ENCODE peak calls at places on chromosomes 6 and 20, in eight cellular contexts. One of them, this sample, is unnamed.

GRCh38 chr6:35776364-35777215 is at the start of gene CLPSL2:
- DNase-seq in aorta: no peak
- DNase-seq in effector memory CD4-positive, alpha-beta T cell: no peak
- DNase-seq in naive thymus-derived CD8-positive, alpha-beta T cell: no peak
- DNase-seq in EL: peak
- DNase-seq in stimulated activated naive CD8-positive, alpha-beta T cell treated with anti-CD3 and anti-CD28 coated beads, Interleukin-15, amount 100 ng/mL, for 72 hours: peak
- DNase-seq in substantia nigra: no peak
- DNase-seq in hippocampal formation: no peak
- DNase-seq in this sample: no peak

GRCh38 chr6:124524821-124525220 is 437.4 kb upstream of the RNF217 start:
- DNase-seq in aorta: no peak
- DNase-seq in effector memory CD4-positive, alpha-beta T cell: no peak
- DNase-seq in naive thymus-derived CD8-positive, alpha-beta T cell: no peak
- DNase-seq in EL: no peak
- DNase-seq in stimulated activated naive CD8-positive, alpha-beta T cell treated with anti-CD3 and anti-CD28 coated beads, Interleukin-15, amount 100 ng/mL, for 72 hours: no peak
- DNase-seq in substantia nigra: no peak
- DNase-seq in hippocampal formation: no peak
- DNase-seq in this sample: no peak

GRCh38 chr20:51767867-51768758 is at the start of gene ATP9A:
- DNase-seq in aorta: peak
- DNase-seq in effector memory CD4-positive, alpha-beta T cell: no peak
- DNase-seq in naive thymus-derived CD8-positive, alpha-beta T cell: no peak
- DNase-seq in EL: peak
- DNase-seq in stimulated activated naive CD8-positive, alpha-beta T cell treated with anti-CD3 and anti-CD28 coated beads, Interleukin-15, amount 100 ng/mL, for 72 hours: no peak
- DNase-seq in substantia nigra: peak
- DNase-seq in hippocampal formation: no peak
- DNase-seq in this sample: peak

GRCh38 chr6:91462236-91462635 is 875.4 kb upstream of the MAP3K7 start:
- DNase-seq in aorta: no peak
- DNase-seq in effector memory CD4-positive, alpha-beta T cell: no peak
- DNase-seq in naive thymus-derived CD8-positive, alpha-beta T cell: no peak
- DNase-seq in EL: no peak
- DNase-seq in stimulated activated naive CD8-positive, alpha-beta T cell treated with anti-CD3 and anti-CD28 coated beads, Interleukin-15, amount 100 ng/mL, for 72 hours: no peak
- DNase-seq in substantia nigra: no peak
- DNase-seq in hippocampal formation: no peak
- DNase-seq in this sample: no peak

GRCh38 chr20:62837790-62838458 is 21.1 kb downstream of the COL9A3 start:
- DNase-seq in aorta: peak
- DNase-seq in effector memory CD4-positive, alpha-beta T cell: no peak
- DNase-seq in naive thymus-derived CD8-positive, alpha-beta T cell: no peak
- DNase-seq in EL: peak
- DNase-seq in stimulated activated naive CD8-positive, alpha-beta T cell treated with anti-CD3 and anti-CD28 coated beads, Interleukin-15, amount 100 ng/mL, for 72 hours: no peak
- DNase-seq in substantia nigra: no peak
- DNase-seq in hippocampal formation: no peak
- DNase-seq in this sample: no peak

GRCh38 chr6:31710490-31711219 is 4.0 kb downstream of the LY6G6F start:
- DNase-seq in aorta: no peak
- DNase-seq in effector memory CD4-positive, alpha-beta T cell: no peak
- DNase-seq in naive thymus-derived CD8-positive, alpha-beta T cell: no peak
- DNase-seq in EL: no peak
- DNase-seq in stimulated activated naive CD8-positive, alpha-beta T cell treated with anti-CD3 and anti-CD28 coated beads, Interleukin-15, amount 100 ng/mL, for 72 hours: no peak
- DNase-seq in substantia nigra: no peak
- DNase-seq in hippocampal formation: no peak
- DNase-seq in this sample: no peak

GRCh38 chr6:167826230-167827061 is at the start of gene AFDN:
- DNase-seq in aorta: peak
- DNase-seq in effector memory CD4-positive, alpha-beta T cell: peak
- DNase-seq in naive thymus-derived CD8-positive, alpha-beta T cell: peak
- DNase-seq in EL: peak
- DNase-seq in stimulated activated naive CD8-positive, alpha-beta T cell treated with anti-CD3 and anti-CD28 coated beads, Interleukin-15, amount 100 ng/mL, for 72 hours: peak
- DNase-seq in substantia nigra: peak
- DNase-seq in hippocampal formation: peak
- DNase-seq in this sample: peak

GRCh38 chr6:152313542-152314482 is 323.4 kb downstream of the SYNE1 start:
- DNase-seq in aorta: no peak
- DNase-seq in effector memory CD4-positive, alpha-beta T cell: no peak
- DNase-seq in naive thymus-derived CD8-positive, alpha-beta T cell: no peak
- DNase-seq in EL: peak
- DNase-seq in stimulated activated naive CD8-positive, alpha-beta T cell treated with anti-CD3 and anti-CD28 coated beads, Interleukin-15, amount 100 ng/mL, for 72 hours: no peak
- DNase-seq in substantia nigra: no peak
- DNase-seq in hippocampal formation: no peak
- DNase-seq in this sample: no peak

GRCh38 chr20:23449400-23449799 is 3.3 kb downstream of the CST11 start:
- DNase-seq in aorta: no peak
- DNase-seq in effector memory CD4-positive, alpha-beta T cell: no peak
- DNase-seq in naive thymus-derived CD8-positive, alpha-beta T cell: no peak
- DNase-seq in EL: peak
- DNase-seq in stimulated activated naive CD8-positive, alpha-beta T cell treated with anti-CD3 and anti-CD28 coated beads, Interleukin-15, amount 100 ng/mL, for 72 hours: no peak
- DNase-seq in substantia nigra: no peak
- DNase-seq in hippocampal formation: no peak
- DNase-seq in this sample: no peak

GRCh38 chr20:53692465-53693067 is 98.9 kb upstream of the ZNF217 start:
- DNase-seq in aorta: no peak
- DNase-seq in effector memory CD4-positive, alpha-beta T cell: no peak
- DNase-seq in naive thymus-derived CD8-positive, alpha-beta T cell: no peak
- DNase-seq in EL: peak
- DNase-seq in stimulated activated naive CD8-positive, alpha-beta T cell treated with anti-CD3 and anti-CD28 coated beads, Interleukin-15, amount 100 ng/mL, for 72 hours: no peak
- DNase-seq in substantia nigra: no peak
- DNase-seq in hippocampal formation: no peak
- DNase-seq in this sample: peak

GRCh38 chr6:2902470-2902762 is 693 bp downstream of the SERPINB9 start:
- DNase-seq in aorta: no peak
- DNase-seq in effector memory CD4-positive, alpha-beta T cell: no peak
- DNase-seq in naive thymus-derived CD8-positive, alpha-beta T cell: no peak
- DNase-seq in EL: no peak
- DNase-seq in stimulated activated naive CD8-positive, alpha-beta T cell treated with anti-CD3 and anti-CD28 coated beads, Interleukin-15, amount 100 ng/mL, for 72 hours: no peak
- DNase-seq in substantia nigra: no peak
- DNase-seq in hippocampal formation: no peak
- DNase-seq in this sample: peak

GRCh38 chr6:7157752-7158616 is 50.2 kb downstream of the RREB1 start:
- DNase-seq in aorta: no peak
- DNase-seq in effector memory CD4-positive, alpha-beta T cell: no peak
- DNase-seq in naive thymus-derived CD8-positive, alpha-beta T cell: no peak
- DNase-seq in EL: peak
- DNase-seq in stimulated activated naive CD8-positive, alpha-beta T cell treated with anti-CD3 and anti-CD28 coated beads, Interleukin-15, amount 100 ng/mL, for 72 hours: no peak
- DNase-seq in substantia nigra: no peak
- DNase-seq in hippocampal formation: no peak
- DNase-seq in this sample: no peak

GRCh38 chr6:167676000-167676665 is 150.6 kb upstream of the AFDN start:
- DNase-seq in aorta: no peak
- DNase-seq in effector memory CD4-positive, alpha-beta T cell: no peak
- DNase-seq in naive thymus-derived CD8-positive, alpha-beta T cell: no peak
- DNase-seq in EL: no peak
- DNase-seq in stimulated activated naive CD8-positive, alpha-beta T cell treated with anti-CD3 and anti-CD28 coated beads, Interleukin-15, amount 100 ng/mL, for 72 hours: no peak
- DNase-seq in substantia nigra: no peak
- DNase-seq in hippocampal formation: no peak
- DNase-seq in this sample: peak